ENCODE peak calls at places on chromosomes 1 and 21, in four cellular contexts. P, M, F and L are unnamed samples.
A peak's percentile ranks its signal among the peaks of the same experiment; 100 is the strongest.

GRCh38 chr1:172940170-172940855 is 110.4 kb downstream of the TNFSF18 start:
- DNase-seq in P (no peak), M (no peak), F (no peak), L (no peak)

GRCh38 chr1:119516680-119517079 is 9.7 kb downstream of the HSD3B1 start:
- DNase-seq in P (no peak), M (no peak), F (no peak), L (no peak)

GRCh38 chr21:46459356-46460112 is 843 bp downstream of the DIP2A start:
- DNase-seq in P (no peak), M (peak; percentile 64), F (no peak), L (no peak)

GRCh38 chr1:173997796-173998195 is 24.4 kb downstream of the RC3H1 start:
- DNase-seq in P (no peak), M (no peak), F (no peak), L (no peak)

GRCh38 chr1:22487781-22488180 is 36.1 kb downstream of the ZBTB40 start:
- DNase-seq in P (no peak), F (no peak), M (no peak), L (no peak)

GRCh38 chr1:92356956-92357355 is 58.1 kb downstream of the RPAP2 start:
- DNase-seq in M (no peak), F (no peak), P (peak; percentile 37), L (no peak)

GRCh38 chr1:90841477-90841876 is 124.4 kb upstream of the BARHL2 start:
- DNase-seq in F (no peak), P (no peak), M (no peak), L (no peak)

GRCh38 chr1:47617381-47618221 is 179.8 kb downstream of the FOXD2 start:
- DNase-seq in F (no peak), P (no peak), M (no peak), L (no peak)

GRCh38 chr1:150535511-150536281 is 13.5 kb upstream of the ADAMTSL4 start:
- DNase-seq in F (no peak), P (no peak), M (no peak), L (no peak)

GRCh38 chr1:160733933-160734332 is 5.1 kb upstream of the SLAMF7 start:
- DNase-seq in F (no peak), P (no peak), M (no peak), L (no peak)

DNA sequence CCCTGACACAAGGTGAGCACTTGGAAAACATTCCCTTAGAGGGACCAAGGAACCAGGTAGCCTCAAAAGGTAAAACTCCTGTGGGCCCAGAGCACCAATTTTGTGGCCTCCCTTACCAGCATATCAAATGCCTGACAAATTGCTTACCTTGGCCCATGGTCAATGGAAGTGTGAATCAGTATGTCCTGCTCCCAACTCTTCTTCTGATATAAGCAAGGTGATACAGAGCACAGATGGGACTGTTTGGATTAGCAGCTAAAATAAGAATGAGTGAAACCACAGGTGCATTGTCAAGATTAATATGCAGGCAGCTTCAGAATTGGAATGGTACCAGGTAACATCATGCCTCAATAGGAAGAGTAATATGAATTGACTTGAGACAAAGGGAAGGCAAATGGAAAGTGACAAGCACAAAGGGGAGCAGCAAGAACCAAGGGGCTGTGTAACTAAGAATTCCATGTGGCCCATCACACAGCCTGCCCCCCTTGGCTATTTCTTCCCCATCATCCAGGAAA is 156.8 kb upstream of the KCND3 start:
- DNase-seq in F (no peak), P (no peak), M (no peak), L (no peak)
- TF ChIP-seq SPI1 in F (no peak), P (no peak), M (no peak), L (no peak)

DNA sequence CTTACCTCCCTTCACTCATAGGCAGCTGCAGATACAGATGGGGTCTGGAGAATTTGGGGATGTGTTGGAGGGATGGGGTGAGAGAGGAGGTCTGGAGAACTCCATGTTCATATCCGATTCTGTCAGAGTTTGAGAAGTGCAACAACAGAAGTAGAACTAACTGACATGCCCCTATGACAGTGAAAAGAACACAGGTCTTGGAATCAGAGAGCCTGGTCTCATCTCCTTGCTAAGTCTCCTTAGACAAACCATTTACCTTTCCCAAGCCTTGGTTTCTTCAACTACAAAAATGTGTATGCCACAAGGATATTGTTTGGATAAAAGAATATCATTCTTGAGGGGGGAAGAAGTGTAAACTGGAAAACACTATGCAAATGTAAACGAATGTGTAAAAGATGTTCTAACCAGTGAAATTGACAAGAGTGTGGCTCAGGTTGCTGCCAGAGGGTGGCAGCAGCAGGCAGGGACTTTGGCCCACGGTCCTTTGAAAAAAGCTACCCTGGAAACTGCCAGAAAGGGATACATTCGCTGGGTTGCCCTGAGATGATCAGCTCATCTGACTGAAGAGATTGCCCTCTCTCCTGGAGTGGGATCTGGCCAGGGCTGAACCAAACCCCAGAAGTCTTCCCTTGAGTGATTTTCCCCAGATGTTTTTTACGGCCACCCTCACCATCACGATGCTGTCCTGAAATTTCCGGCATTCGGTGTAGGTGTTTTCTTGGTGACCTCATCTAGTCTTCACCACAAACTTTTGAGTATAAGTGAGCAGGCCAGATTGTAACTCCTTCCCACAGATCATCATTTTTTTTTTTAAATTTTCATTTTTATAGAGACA is 17.0 kb upstream of the CD2 start:
- DNase-seq in F (peak; percentile 66), M (peak; percentile 76), P (peak; percentile 20), L (peak; percentile 52)
- TF ChIP-seq SPI1 in F (no peak), M (no peak), P (no peak), L (no peak)

GRCh38 chr1:200895801-200896570 is 1.3 kb downstream of the INAVA start:
- DNase-seq in P (peak; percentile 60), F (no peak), M (no peak), L (no peak)
- TF ChIP-seq SPI1 in P (no peak), F (peak; percentile 10), M (no peak), L (no peak)

GRCh38 chr1:2606004-2606805 is 19.6 kb downstream of the PRXL2B start:
- DNase-seq in P (no peak), M (no peak), F (no peak), L (peak; percentile 7)
- TF ChIP-seq SPI1 in P (no peak), M (no peak), F (no peak), L (no peak)

GRCh38 chr1:157390646-157391045 is 161.7 kb downstream of the FCRL5 start:
- DNase-seq in P (no peak), F (no peak), M (no peak), L (no peak)
- TF ChIP-seq SPI1 in P (no peak), F (no peak), M (no peak), L (no peak)

GRCh38 chr1:56508523-56508983 is 70.8 kb downstream of the PLPP3 start:
- DNase-seq in P (peak; percentile 47), M (no peak), F (no peak), L (no peak)
- TF ChIP-seq SPI1 in P (no peak), M (no peak), F (no peak), L (no peak)

GRCh38 chr1:108598340-108598739 is 38.4 kb downstream of the EEIG2 start:
- DNase-seq in M (no peak), P (no peak), F (no peak), L (no peak)

GRCh38 chr1:108593448-108593847 is 33.5 kb downstream of the EEIG2 start:
- DNase-seq in F (no peak), P (no peak), M (no peak), L (no peak)

GRCh38 chr1:108597041-108597440 is 37.1 kb downstream of the EEIG2 start:
- DNase-seq in P (no peak), F (no peak), M (no peak), L (no peak)

GRCh38 chr1:108592030-108592759 is 32.3 kb downstream of the EEIG2 start:
- DNase-seq in F (no peak), M (no peak), P (no peak), L (no peak)

GRCh38 chr1:108595510-108595909 is 35.6 kb downstream of the EEIG2 start:
- DNase-seq in M (no peak), P (no peak), F (no peak), L (no peak)
- TF ChIP-seq SPI1 in M (no peak), P (no peak), F (no peak), L (no peak)

GRCh38 chr21:23951251-23951650 is 1656.0 kb downstream of the MRPL39 start:
- DNase-seq in P (no peak), F (no peak), M (no peak), L (no peak)
- TF ChIP-seq SPI1 in P (no peak), F (no peak), M (no peak), L (no peak)